ENCODE peak calls at places on chromosomes 13 and 19, in seven cellular contexts. W, I, Q, A, E, H and U are unnamed samples. For H3K27me3, the result is how much of the 10 kb centered on the place peaks cover.

GRCh38 chr19:42303101-42303464 is 659 bp upstream of the PAFAH1B3 start:
- DNase-seq in W (no peak), I (no peak), Q (no peak), A (no peak), E (no peak), H (no peak), U (no peak)

GRCh38 chr13:90884066-90884465 is 463.4 kb upstream of the MIR17HG start:
- DNase-seq in W (no peak), I (no peak), Q (no peak), A (no peak), E (no peak), H (no peak), U (no peak)

GRCh38 chr13:30406779-30407416 is 15.4 kb upstream of the UBE2L5 start:
- DNase-seq in W (no peak), I (no peak), Q (no peak), A (no peak), E (no peak), H (no peak), U (no peak)

GRCh38 chr19:44476559-44477408 is 23.5 kb downstream of the ZNF180 start:
- DNase-seq in W (no peak), I (no peak), Q (no peak), A (peak), E (no peak), H (no peak), U (no peak)

GRCh38 chr13:76516013-76516412 is 370.2 kb downstream of the KCTD12 start:
- DNase-seq in W (no peak), I (no peak), Q (no peak), A (no peak), E (no peak), H (no peak), U (peak)

GRCh38 chr13:76868451-76868850 is 17.8 kb downstream of the KCTD12 start:
- DNase-seq in W (no peak), I (no peak), Q (no peak), A (no peak), E (no peak), H (no peak), U (no peak)

GRCh38 chr19:29881386-29881785 is 60.7 kb upstream of the URI1 start:
- DNase-seq in W (no peak), I (no peak), Q (no peak), A (no peak), E (no peak), H (no peak), U (no peak)

GRCh38 chr13:109451726-109452125 is 334.7 kb downstream of the IRS2 start:
- DNase-seq in W (no peak), I (no peak), Q (no peak), A (no peak), E (no peak), H (no peak), U (peak)

GRCh38 chr19:41753159-41753558 is 2.2 kb upstream of the CEACAM6 start:
- DNase-seq in W (peak), I (no peak), Q (no peak), A (peak), E (peak), H (peak), U (peak)

GRCh38 chr13:79386125-79386822 is 19.8 kb downstream of the RBM26 start:
- DNase-seq in W (no peak), I (no peak), Q (no peak), A (no peak), E (no peak), H (no peak), U (no peak)

GRCh38 chr19:17103177-17103576 is 27.6 kb downstream of the MYO9B start:
- DNase-seq in W (no peak), I (no peak), Q (no peak), A (peak), E (no peak), H (no peak), U (peak)

GRCh38 chr19:51546107-51546649 is 14.7 kb upstream of the SIGLEC6 start:
- DNase-seq in W (no peak), I (no peak), Q (no peak), A (no peak), E (no peak), H (no peak), U (no peak)

GRCh38 chr19:45251452-45252354 is 632 bp downstream of the MARK4 start:
- DNase-seq in W (no peak), I (no peak), Q (no peak), A (peak), E (peak), H (peak), U (no peak)

GRCh38 chr13:19573072-19573716 is 11.9 kb upstream of the TPTE2 start:
- DNase-seq in W (no peak), I (no peak), Q (no peak), A (no peak), E (no peak), H (no peak), U (no peak)

GRCh38 chr19:9857920-9858746 is 23.0 kb downstream of the PIN1 start:
- DNase-seq in W (no peak), I (no peak), Q (no peak), A (no peak), E (no peak), H (no peak), U (no peak)

GRCh38 chr13:42174344-42175162 is 97.4 kb upstream of the AKAP11 start:
- DNase-seq in W (no peak), I (no peak), Q (no peak), A (peak), E (peak), H (no peak), U (no peak)

GRCh38 chr19:28980236-28980868 is 232.6 kb downstream of the UQCRFS1 start:
- DNase-seq in W (no peak), I (no peak), Q (no peak), A (peak), E (no peak), H (no peak), U (no peak)

GRCh38 chr13:27607125-27607524 is 13.2 kb downstream of the LNX2 start:
- DNase-seq in W (no peak), I (no peak), Q (no peak), A (no peak), E (peak), H (no peak), U (peak)

DNA sequence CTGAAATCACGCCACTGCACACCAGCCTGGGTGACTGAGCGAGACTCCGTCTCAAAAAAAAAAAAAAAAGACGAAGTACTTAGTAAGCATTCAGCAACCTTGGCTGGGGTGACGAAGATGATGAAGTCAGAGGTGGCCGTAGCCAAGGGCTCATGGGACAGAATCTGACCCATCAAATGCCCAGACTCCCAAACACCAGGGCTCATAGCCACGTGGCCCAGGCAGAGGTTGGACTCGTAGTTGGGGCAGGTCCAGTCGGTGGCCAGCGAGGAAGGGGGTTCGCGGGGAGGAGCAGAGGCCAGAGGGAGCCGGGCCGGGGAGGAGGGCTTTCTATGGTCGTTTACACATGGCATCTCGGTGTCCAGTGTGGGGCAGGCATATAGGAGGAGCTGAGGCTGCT is 52.1 kb upstream of the EHD2 start:
- DNase-seq in W (no peak), I (no peak), Q (no peak), A (no peak), E (no peak), H (no peak), U (no peak)
- H3K27ac ChIP-seq in W (peak), I (peak), Q (peak), A (no peak), E (no peak), H (no peak), U (no peak)

GRCh38 chr19:50488795-50489194 is 12.1 kb upstream of the GARIN5A start:
- DNase-seq in W (no peak), I (no peak), Q (no peak), A (no peak), E (no peak), H (no peak), U (no peak)
- H3K27me3 ChIP-seq in W (under half), I (under half), Q (under half), A (half or more), E (under half), H (under half), U (under half)

GRCh38 chr19:18167975-18168645 is 5.5 kb upstream of the IFI30 start:
- DNase-seq in W (no peak), I (no peak), Q (no peak), A (peak), E (peak), H (peak), U (no peak)

GRCh38 chr19:18164072-18164471 is 9.5 kb upstream of the IFI30 start:
- DNase-seq in W (no peak), I (no peak), Q (no peak), A (no peak), E (no peak), H (no peak), U (no peak)

GRCh38 chr19:18168673-18169381 is 4.8 kb upstream of the IFI30 start:
- DNase-seq in W (no peak), I (no peak), Q (no peak), A (no peak), E (peak), H (no peak), U (no peak)

GRCh38 chr19:18165794-18166544 is 7.6 kb upstream of the IFI30 start:
- DNase-seq in W (no peak), I (no peak), Q (no peak), A (no peak), E (no peak), H (no peak), U (no peak)

GRCh38 chr19:18167011-18167410 is 6.6 kb upstream of the IFI30 start:
- DNase-seq in W (no peak), I (no peak), Q (no peak), A (no peak), E (no peak), H (no peak), U (no peak)
- H3K4me3 ChIP-seq in W (no peak), I (no peak), Q (no peak), A (no peak), E (no peak), H (no peak), U (no peak)

GRCh38 chr19:46993622-46994021 is 26.0 kb upstream of the NPAS1 start:
- DNase-seq in W (no peak), I (no peak), Q (no peak), A (no peak), E (no peak), H (no peak), U (no peak)

GRCh38 chr19:46992699-46993535 is 26.7 kb upstream of the NPAS1 start:
- DNase-seq in W (no peak), I (peak), Q (no peak), A (no peak), E (no peak), H (no peak), U (peak)

GRCh38 chr19:46990998-46991676 is 28.5 kb upstream of the NPAS1 start:
- DNase-seq in W (peak), I (peak), Q (no peak), A (peak), E (peak), H (peak), U (peak)

GRCh38 chr19:46995492-46995891 is 24.1 kb upstream of the NPAS1 start:
- DNase-seq in W (no peak), I (no peak), Q (no peak), A (no peak), E (no peak), H (no peak), U (no peak)

DNA sequence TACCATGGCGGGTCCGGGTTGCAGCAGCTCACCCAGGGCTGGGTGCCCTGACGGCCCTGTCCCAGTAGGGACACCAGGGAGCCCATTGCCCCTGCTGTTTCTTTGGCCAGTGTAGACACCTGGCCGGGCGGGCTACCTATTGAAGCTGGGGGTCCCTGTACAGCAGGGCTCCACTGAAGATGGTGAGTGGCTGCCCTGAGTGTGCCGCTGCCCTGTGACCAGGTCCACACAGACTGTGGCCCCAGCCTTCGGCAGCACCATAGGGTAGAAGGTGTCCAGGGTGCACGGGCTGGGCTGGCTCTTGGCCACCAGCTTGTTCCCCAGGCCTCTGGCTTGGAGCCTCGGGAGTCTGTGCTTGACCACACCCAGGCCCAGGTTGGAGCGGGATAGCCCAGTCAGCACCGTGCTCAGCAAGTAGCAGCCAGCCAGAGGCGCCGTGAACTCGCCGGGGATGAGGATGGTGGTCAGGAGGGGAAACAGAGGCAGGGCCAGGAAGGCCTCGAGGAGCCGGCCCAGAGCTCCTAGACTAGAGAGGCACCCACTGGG is 25.4 kb upstream of the NPAS1 start:
- DNase-seq in W (no peak), I (no peak), Q (no peak), A (no peak), E (no peak), H (no peak), U (no peak)
- H3K27ac ChIP-seq in W (no peak), I (peak), Q (no peak), A (no peak), E (no peak), H (no peak), U (no peak)

DNA sequence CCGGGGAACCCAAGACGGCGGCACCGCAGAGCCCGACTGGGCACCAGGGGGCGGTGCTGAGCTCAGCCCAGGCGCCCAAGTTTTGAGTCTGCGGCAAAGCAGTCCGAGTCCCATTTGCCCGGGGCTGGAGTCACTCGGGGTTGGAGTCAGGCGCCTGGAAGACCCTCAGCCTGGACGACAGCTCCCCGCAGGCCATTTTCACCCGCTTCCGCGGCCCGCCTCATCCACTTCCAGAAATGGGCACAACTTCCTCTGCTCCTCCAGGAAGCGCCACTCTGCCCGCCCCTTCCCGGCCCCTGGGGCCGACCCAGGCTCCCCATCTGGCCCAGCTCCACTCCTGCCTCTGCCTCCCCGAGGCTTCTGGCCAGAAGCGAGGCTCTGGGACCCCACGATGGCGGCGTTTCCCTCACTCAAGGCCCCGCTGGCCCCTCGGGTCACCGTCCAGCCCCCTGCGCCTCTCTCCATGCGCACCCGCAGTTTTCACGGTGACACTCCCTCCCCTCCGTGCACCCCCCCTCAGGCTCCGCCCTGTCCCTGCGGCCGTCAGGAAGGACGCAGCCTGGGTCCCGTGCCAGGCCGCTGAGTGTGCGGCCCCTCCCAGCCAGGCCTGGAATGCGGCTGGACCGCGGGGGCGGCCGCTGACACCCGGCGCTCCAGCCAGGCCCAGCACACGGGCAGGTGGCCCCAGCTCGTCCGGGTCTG is 4.9 kb downstream of the SERTAD1 start:
- DNase-seq in W (peak), I (peak), Q (peak), A (peak), E (peak), H (peak), U (peak)
- H3K27me3 ChIP-seq in W (under half), I (under half), Q (under half), A (under half), E (under half), H (under half), U (under half)

DNA sequence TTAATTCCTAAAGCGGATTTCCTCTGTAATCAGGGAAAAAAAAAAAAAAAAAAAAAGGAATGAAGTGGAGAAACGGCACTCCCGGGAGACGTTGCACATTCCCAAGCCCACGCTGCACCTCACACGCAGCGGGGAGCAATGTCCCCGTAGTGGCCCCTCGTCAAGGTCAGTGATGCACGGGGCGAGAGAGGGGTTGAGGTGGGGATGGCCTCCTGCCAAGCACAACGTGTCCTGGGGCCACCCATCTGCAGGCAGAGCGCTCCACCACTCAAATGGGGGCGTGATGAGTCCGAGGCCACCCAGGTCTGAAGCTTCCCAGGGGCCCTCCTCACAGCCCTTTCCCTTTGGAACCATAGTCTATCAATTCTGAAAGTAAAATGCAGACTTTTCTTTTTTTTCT is 15.1 kb downstream of the PLK5 start:
- DNase-seq in W (no peak), I (no peak), Q (no peak), A (no peak), E (peak), H (no peak), U (no peak)
- H3K4me3 ChIP-seq in W (no peak), I (no peak), Q (no peak), A (no peak), E (no peak), H (no peak), U (no peak)

DNA sequence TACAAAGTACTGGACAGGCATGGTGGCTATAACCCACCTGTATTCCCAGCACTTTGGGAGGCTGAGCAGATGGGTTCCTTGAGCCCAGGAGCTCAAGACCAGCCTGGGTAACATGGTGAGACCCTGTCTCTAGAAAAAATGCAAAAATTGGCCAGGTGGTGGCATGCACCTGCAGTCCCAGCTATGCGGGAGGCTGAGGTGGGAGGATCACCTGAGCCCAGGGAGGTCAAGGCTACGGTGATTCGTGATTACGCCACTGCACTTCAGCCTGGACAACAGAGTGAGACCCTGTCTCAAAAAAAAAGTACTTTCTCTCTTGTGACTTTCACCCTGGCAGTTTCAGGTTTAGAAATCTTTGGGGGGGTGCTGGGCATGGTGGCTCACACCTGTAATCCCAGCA is 11.2 kb upstream of the RAB8A start:
- DNase-seq in W (no peak), I (no peak), Q (no peak), A (no peak), E (no peak), H (no peak), U (no peak)
- H3K27ac ChIP-seq in W (no peak), I (no peak), Q (no peak), A (no peak), E (peak), H (no peak), U (no peak)

GRCh38 chr19:3362217-3362907 is 4.0 kb upstream of the NFIC start:
- DNase-seq in W (no peak), I (no peak), Q (no peak), A (no peak), E (no peak), H (no peak), U (no peak)
- H3K27me3 ChIP-seq in W (under half), I (under half), Q (under half), A (half or more), E (half or more), H (under half), U (under half)

GRCh38 chr19:15570420-15570819 is 44.6 kb upstream of the CYP4F8 start:
- DNase-seq in W (no peak), I (no peak), Q (no peak), A (no peak), E (no peak), H (no peak), U (no peak)
- H3K4me3 ChIP-seq in W (no peak), I (no peak), Q (no peak), A (no peak), E (no peak), H (no peak), U (no peak)